ENCODE peak calls at places on chromosome 16, in six cellular contexts. O is heart right ventricle, A is pancreas, C is transverse colon, F is left ventricle myocardium inferior, N is ascending aorta. Y is an unnamed sample.
A peak's percentile ranks its signal among the peaks of the same experiment; 100 is the strongest.

GRCh38 chr16:69201787-69202186 is 14.8 kb downstream of the SNTB2 start:
- DNase-seq in A (no peak), O (no peak), C (no peak), N (no peak), F (no peak), Y (no peak)

GRCh38 chr16:54060599-54061355 is 225.8 kb downstream of the IRX3 start:
- DNase-seq in F (no peak), C (no peak), O (no peak), A (no peak), N (no peak), Y (no peak)

GRCh38 chr16:82715160-82715559 is 88.4 kb downstream of the CDH13 start:
- DNase-seq in N (no peak), A (no peak), F (peak; percentile 52), O (peak; percentile 23), C (no peak), Y (no peak)

GRCh38 chr16:49643429-49644142 is 212.3 kb downstream of the ZNF423 start:
- DNase-seq in C (no peak), F (no peak), O (no peak), A (no peak), N (no peak), Y (no peak)

GRCh38 chr16:73308776-73309175 is 260.8 kb upstream of the ZFHX3 start:
- DNase-seq in A (no peak), C (no peak), O (no peak), F (no peak), N (no peak), Y (no peak)

GRCh38 chr16:23950898-23951297 is 115.1 kb downstream of the PRKCB start:
- DNase-seq in N (no peak), A (no peak), C (no peak), O (no peak), F (no peak), Y (no peak)

GRCh38 chr16:88606146-88606757 is 32.1 kb upstream of the IL17C start:
- DNase-seq in C (no peak), A (no peak), O (no peak), N (no peak), F (no peak), Y (no peak)

GRCh38 chr16:49405123-49405522 is 31.5 kb downstream of the C16orf78 start:
- DNase-seq in C (no peak), N (no peak), F (no peak), A (no peak), O (no peak), Y (no peak)

GRCh38 chr16:58814348-58814801 is 80.3 kb upstream of the GOT2 start:
- DNase-seq in A (peak; percentile 36), C (peak; percentile 15), N (no peak), O (peak; percentile 23), F (peak; percentile 23), Y (peak; percentile 53)

GRCh38 chr16:17777461-17777863 is 306.7 kb upstream of the XYLT1 start:
- DNase-seq in N (no peak), C (no peak), F (no peak), A (no peak), O (no peak), Y (no peak)

GRCh38 chr16:847681-848445 is 47.3 kb upstream of the GNG13 start:
- DNase-seq in N (no peak), O (no peak), A (no peak), F (no peak), C (no peak), Y (no peak)

GRCh38 chr16:77273-77806 is 685 bp upstream of the MPG start:
- DNase-seq in A (no peak), N (no peak), O (peak; percentile 62), C (peak; percentile 54), F (peak; percentile 67), Y (peak; percentile 39)

GRCh38 chr16:11955713-11956123 is 9.3 kb upstream of the TNFRSF17 start:
- DNase-seq in A (no peak), N (no peak), O (no peak), F (no peak), C (no peak), Y (no peak)

GRCh38 chr16:79008036-79008868 is 592.3 kb downstream of the MAF start:
- DNase-seq in A (no peak), C (no peak), O (no peak), N (no peak), F (no peak), Y (no peak)

GRCh38 chr16:17803625-17804410 is 333.1 kb upstream of the XYLT1 start:
- DNase-seq in F (no peak), N (no peak), O (no peak), A (no peak), C (no peak), Y (no peak)

GRCh38 chr16:67796099-67796718 is 10.2 kb downstream of the RANBP10 start:
- DNase-seq in O (no peak), A (no peak), F (no peak), N (no peak), C (no peak), Y (no peak)

GRCh38 chr16:81376880-81377279 is 62.1 kb downstream of the GAN start:
- DNase-seq in C (no peak), A (no peak), F (no peak), N (no peak), O (no peak), Y (no peak)

GRCh38 chr16:56726283-56726682 is 3.6 kb upstream of the NUP93 start:
- DNase-seq in F (no peak), O (no peak), C (no peak), N (no peak), A (no peak), Y (no peak)

GRCh38 chr16:11597737-11598136 is 11.0 kb upstream of the LITAF start:
- DNase-seq in O (no peak), C (no peak), F (no peak), N (no peak), A (no peak), Y (no peak)

GRCh38 chr16:9447195-9447551 is 355.7 kb downstream of the HAPSTR1 start:
- DNase-seq in F (peak; percentile 74), C (no peak), O (peak; percentile 73), A (peak; percentile 77), N (no peak), Y (peak; percentile 56)

GRCh38 chr16:76780556-76780955 is 410.4 kb upstream of the MON1B start:
- DNase-seq in O (no peak), F (no peak), N (no peak), A (no peak), C (no peak), Y (no peak)

GRCh38 chr16:70553645-70554044 is 30.0 kb downstream of the SF3B3 start:
- DNase-seq in C (no peak), A (no peak), F (no peak), O (no peak), N (no peak), Y (no peak)

GRCh38 chr16:8885674-8886592 is 3.8 kb downstream of the LITAFD start:
- DNase-seq in N (no peak), O (no peak), A (no peak), F (no peak), C (peak; percentile 50), Y (no peak)

GRCh38 chr16:6081320-6081976 is 983.9 kb upstream of the EEF2KMT start:
- DNase-seq in F (no peak), A (peak; percentile 26), O (peak; percentile 3), N (no peak), C (peak; percentile 37), Y (no peak)

GRCh38 chr16:9874233-9874632 is 308.0 kb downstream of the GRIN2A start:
- DNase-seq in N (no peak), C (no peak), A (no peak), O (no peak), F (no peak), Y (no peak)

GRCh38 chr16:12362482-12363458 is 386.2 kb downstream of the SNX29 start:
- DNase-seq in A (no peak), N (no peak), C (no peak), O (peak; percentile 71), F (peak; percentile 48), Y (no peak)

GRCh38 chr16:6335072-6335471 is 997.6 kb upstream of the RBFOX1 start:
- DNase-seq in N (no peak), F (no peak), O (no peak), C (no peak), A (no peak), Y (no peak)

GRCh38 chr16:85395207-85395912 is 217.8 kb upstream of the GSE1 start:
- DNase-seq in C (peak; percentile 67), F (peak; percentile 67), A (peak; percentile 54), O (peak; percentile 64), N (peak; percentile 58), Y (peak; percentile 71)
- H3K27ac ChIP-seq in C (peak overlapping the region; percentile 73), F (peak overlapping the region; percentile 71), A (no peak overlapping the region), O (peak overlapping the region; percentile 52), N (peak overlapping the region; percentile 77), Y (peak overlapping the region; percentile 52)

GRCh38 chr16:22816475-22816874 is 2.5 kb downstream of the HS3ST2 start:
- DNase-seq in O (no peak), N (no peak), C (no peak), A (no peak), F (no peak), Y (no peak)

GRCh38 chr16:22813223-22813945 is 578 bp upstream of the HS3ST2 start:
- DNase-seq in C (peak; percentile 32), O (peak; percentile 31), N (no peak), A (peak; percentile 13), F (peak; percentile 42), Y (peak; percentile 32)

GRCh38 chr16:22814330-22815105 is 556 bp downstream of the HS3ST2 start:
- DNase-seq in A (no peak), C (no peak), F (no peak), N (no peak), O (no peak), Y (no peak)

GRCh38 chr16:22815863-22816262 is 1.9 kb downstream of the HS3ST2 start:
- DNase-seq in N (no peak), C (no peak), O (no peak), A (no peak), F (no peak), Y (no peak)

GRCh38 chr16:22813946-22814325 is at the start of gene HS3ST2:
- DNase-seq in C (peak; percentile 20), A (no peak), O (peak; percentile 24), F (peak; percentile 35), N (no peak), Y (no peak)
- TF ChIP-seq CTCF in C (peak; percentile 40), A (no peak), O (peak; percentile 52), F (peak; percentile 50), N (peak; percentile 62), Y (peak; percentile 14)

GRCh38 chr16:2009302-2009711 is 314 bp downstream of the ZNF598 start:
- DNase-seq in A (peak; percentile 41), O (no peak), F (peak; percentile 22), C (no peak), N (no peak), Y (no peak)

GRCh38 chr16:2006317-2006716 is 3.3 kb downstream of the ZNF598 start:
- DNase-seq in N (no peak), O (no peak), C (no peak), F (no peak), A (peak; percentile 29), Y (no peak)

GRCh38 chr16:2008631-2009301 is 855 bp downstream of the ZNF598 start:
- DNase-seq in O (no peak), C (no peak), N (no peak), A (peak; percentile 62), F (peak; percentile 17), Y (no peak)

GRCh38 chr16:2007081-2007836 is 2.4 kb downstream of the ZNF598 start:
- DNase-seq in A (peak; percentile 63), N (no peak), O (no peak), F (no peak), C (no peak), Y (no peak)

GRCh38 chr16:2008009-2008526 is 1.6 kb downstream of the ZNF598 start:
- DNase-seq in C (peak; percentile 68), A (peak; percentile 85), N (no peak), O (no peak), F (peak; percentile 19), Y (no peak)
- H3K4me1 ChIP-seq in C (peaks cover 41% of the 10 kb centered on the region), A (peaks cover 33% of the 10 kb centered on the region), N (peaks cover 34% of the 10 kb centered on the region), O (peaks cover 69% of the 10 kb centered on the region), F (peaks cover 74% of the 10 kb centered on the region), Y (peaks cover 69% of the 10 kb centered on the region)

GRCh38 chr16:3578121-3578520 is 918 bp upstream of the NLRC3 start:
- DNase-seq in F (no peak), O (no peak), A (no peak), C (peak; percentile 14), N (no peak), Y (no peak)
- H3K27ac ChIP-seq in F (no peak overlapping the region), O (no peak overlapping the region), A (no peak overlapping the region), C (no peak overlapping the region), N (no peak overlapping the region), Y (no peak overlapping the region)